ENCODE peak calls at places on chromosomes 6 and 20, in seven cellular contexts. One of them, this sample, is unnamed.

GRCh38 chr20:31596831-31597482 is 8.1 kb upstream of the ID1 start:
- DNase-seq in NCI-H2171 treated with DMSO at 0.1 percent for 48 hours: peak; percentile 31
- DNase-seq in PC-9: no peak
- DNase-seq in activated CD4-positive, alpha-beta T cell treated with anti-CD3 and anti-CD28 coated beads for 4 hours: no peak
- DNase-seq in LoVo: no peak
- DNase-seq in HFF-Myc: no peak
- DNase-seq in GM10248: no peak
- DNase-seq in this sample: no peak

GRCh38 chr20:21971436-21971835 is 266.0 kb downstream of the PAX1 start:
- DNase-seq in NCI-H2171 treated with DMSO at 0.1 percent for 48 hours: no peak
- DNase-seq in PC-9: no peak
- DNase-seq in activated CD4-positive, alpha-beta T cell treated with anti-CD3 and anti-CD28 coated beads for 4 hours: no peak
- DNase-seq in LoVo: no peak
- DNase-seq in HFF-Myc: no peak
- DNase-seq in GM10248: no peak
- DNase-seq in this sample: no peak

GRCh38 chr6:26595669-26596269 is 984 bp upstream of the ABT1 start:
- DNase-seq in NCI-H2171 treated with DMSO at 0.1 percent for 48 hours: peak; percentile 86
- DNase-seq in PC-9: peak; percentile 91
- DNase-seq in activated CD4-positive, alpha-beta T cell treated with anti-CD3 and anti-CD28 coated beads for 4 hours: peak; percentile 85
- DNase-seq in LoVo: peak; percentile 89
- DNase-seq in HFF-Myc: peak; percentile 71
- DNase-seq in GM10248: peak; percentile 82
- DNase-seq in this sample: peak; percentile 91

GRCh38 chr20:45080867-45081616 is 19.9 kb downstream of the KCNS1 start:
- DNase-seq in NCI-H2171 treated with DMSO at 0.1 percent for 48 hours: peak; percentile 16
- DNase-seq in PC-9: no peak
- DNase-seq in activated CD4-positive, alpha-beta T cell treated with anti-CD3 and anti-CD28 coated beads for 4 hours: no peak
- DNase-seq in LoVo: no peak
- DNase-seq in HFF-Myc: no peak
- DNase-seq in GM10248: no peak
- DNase-seq in this sample: peak; percentile 69

GRCh38 chr20:32411955-32412706 is 54.0 kb downstream of the ASXL1 start:
- DNase-seq in NCI-H2171 treated with DMSO at 0.1 percent for 48 hours: no peak
- DNase-seq in PC-9: no peak
- DNase-seq in activated CD4-positive, alpha-beta T cell treated with anti-CD3 and anti-CD28 coated beads for 4 hours: no peak
- DNase-seq in LoVo: no peak
- DNase-seq in HFF-Myc: no peak
- DNase-seq in GM10248: no peak
- DNase-seq in this sample: no peak

GRCh38 chr6:96967957-96968871 is 43.7 kb downstream of the KLHL32 start:
- DNase-seq in NCI-H2171 treated with DMSO at 0.1 percent for 48 hours: no peak
- DNase-seq in PC-9: no peak
- DNase-seq in activated CD4-positive, alpha-beta T cell treated with anti-CD3 and anti-CD28 coated beads for 4 hours: no peak
- DNase-seq in LoVo: no peak
- DNase-seq in HFF-Myc: no peak
- DNase-seq in GM10248: no peak
- DNase-seq in this sample: no peak

GRCh38 chr6:167079853-167080297 is 43.0 kb upstream of the CCR6 start:
- DNase-seq in NCI-H2171 treated with DMSO at 0.1 percent for 48 hours: no peak
- DNase-seq in PC-9: no peak
- DNase-seq in activated CD4-positive, alpha-beta T cell treated with anti-CD3 and anti-CD28 coated beads for 4 hours: peak; percentile 62
- DNase-seq in LoVo: no peak
- DNase-seq in HFF-Myc: no peak
- DNase-seq in GM10248: peak; percentile 83
- DNase-seq in this sample: no peak

GRCh38 chr6:6090861-6091607 is 84.3 kb upstream of the NRN1 start:
- DNase-seq in NCI-H2171 treated with DMSO at 0.1 percent for 48 hours: no peak
- DNase-seq in PC-9: no peak
- DNase-seq in activated CD4-positive, alpha-beta T cell treated with anti-CD3 and anti-CD28 coated beads for 4 hours: no peak
- DNase-seq in LoVo: no peak
- DNase-seq in HFF-Myc: no peak
- DNase-seq in GM10248: no peak
- DNase-seq in this sample: no peak

GRCh38 chr6:158653577-158654354 is 3.9 kb downstream of the SYTL3 start:
- DNase-seq in NCI-H2171 treated with DMSO at 0.1 percent for 48 hours: no peak
- DNase-seq in PC-9: no peak
- DNase-seq in activated CD4-positive, alpha-beta T cell treated with anti-CD3 and anti-CD28 coated beads for 4 hours: peak; percentile 84
- DNase-seq in LoVo: no peak
- DNase-seq in HFF-Myc: no peak
- DNase-seq in GM10248: peak; percentile 67
- DNase-seq in this sample: no peak

GRCh38 chr6:131112252-131112651 is 23.0 kb upstream of the AKAP7 start:
- DNase-seq in NCI-H2171 treated with DMSO at 0.1 percent for 48 hours: no peak
- DNase-seq in PC-9: no peak
- DNase-seq in activated CD4-positive, alpha-beta T cell treated with anti-CD3 and anti-CD28 coated beads for 4 hours: no peak
- DNase-seq in LoVo: peak; percentile 35
- DNase-seq in HFF-Myc: no peak
- DNase-seq in GM10248: no peak
- DNase-seq in this sample: no peak

GRCh38 chr6:43444036-43444435 is 11.3 kb downstream of the DLK2 start:
- DNase-seq in NCI-H2171 treated with DMSO at 0.1 percent for 48 hours: no peak
- DNase-seq in PC-9: no peak
- DNase-seq in activated CD4-positive, alpha-beta T cell treated with anti-CD3 and anti-CD28 coated beads for 4 hours: no peak
- DNase-seq in LoVo: no peak
- DNase-seq in HFF-Myc: peak; percentile 60
- DNase-seq in GM10248: no peak
- DNase-seq in this sample: no peak